ENCODE peak calls at places on chromosomes 11 and 22, in five cellular contexts. One of them, this sample, is unnamed.

GRCh38 chr11:87137711-87138110 is 100.0 kb downstream of the TMEM135 start:
- DNase-seq in K562: no peak
- DNase-seq in HepG2: no peak
- DNase-seq in GM12878: no peak
- DNase-seq in A549: no peak
- DNase-seq in this sample: no peak

GRCh38 chr11:95138448-95138847 is 48.8 kb downstream of the ENDOD1 start:
- DNase-seq in K562: no peak
- DNase-seq in HepG2: no peak
- DNase-seq in GM12878: no peak
- DNase-seq in A549: no peak
- DNase-seq in this sample: no peak

GRCh38 chr11:65434057-65434666 is 11.6 kb downstream of the NEAT1 start:
- DNase-seq in K562: no peak
- DNase-seq in HepG2: no peak
- DNase-seq in GM12878: no peak
- DNase-seq in A549: peak
- DNase-seq in this sample: no peak

GRCh38 chr22:19608114-19608494 is 83.9 kb upstream of the CLDN5 start:
- DNase-seq in K562: no peak
- DNase-seq in HepG2: no peak
- DNase-seq in GM12878: no peak
- DNase-seq in A549: no peak
- DNase-seq in this sample: no peak

GRCh38 chr11:19676508-19677379 is 35.9 kb upstream of the NAV2 start:
- DNase-seq in K562: no peak
- DNase-seq in HepG2: no peak
- DNase-seq in GM12878: no peak
- DNase-seq in A549: no peak
- DNase-seq in this sample: no peak

GRCh38 chr11:115324569-115325432 is 179.4 kb downstream of the CADM1 start:
- DNase-seq in K562: peak
- DNase-seq in HepG2: peak
- DNase-seq in GM12878: peak
- DNase-seq in A549: peak
- DNase-seq in this sample: peak

GRCh38 chr11:32333335-32333991 is 101.9 kb downstream of the WT1 start:
- DNase-seq in K562: no peak
- DNase-seq in HepG2: no peak
- DNase-seq in GM12878: no peak
- DNase-seq in A549: peak
- DNase-seq in this sample: peak

GRCh38 chr11:9753031-9753430 is 89.2 kb downstream of the SWAP70 start:
- DNase-seq in K562: no peak
- DNase-seq in HepG2: peak
- DNase-seq in GM12878: no peak
- DNase-seq in A549: no peak
- DNase-seq in this sample: no peak

GRCh38 chr11:80320226-80320625 is 879.4 kb upstream of the TENM4 start:
- DNase-seq in K562: no peak
- DNase-seq in HepG2: no peak
- DNase-seq in GM12878: no peak
- DNase-seq in A549: no peak
- DNase-seq in this sample: no peak

GRCh38 chr11:29280452-29280851 is 736.4 kb downstream of the KCNA4 start:
- DNase-seq in K562: no peak
- DNase-seq in HepG2: no peak
- DNase-seq in GM12878: no peak
- DNase-seq in A549: peak
- DNase-seq in this sample: no peak

GRCh38 chr22:44584256-44584902 is 86.3 kb upstream of the RTL6 start:
- DNase-seq in K562: no peak
- DNase-seq in HepG2: no peak
- DNase-seq in GM12878: no peak
- DNase-seq in A549: no peak
- DNase-seq in this sample: no peak

GRCh38 chr11:26677566-26677965 is 44.3 kb downstream of the SLC5A12 start:
- DNase-seq in K562: no peak
- DNase-seq in HepG2: no peak
- DNase-seq in GM12878: no peak
- DNase-seq in A549: no peak
- DNase-seq in this sample: no peak

DNA sequence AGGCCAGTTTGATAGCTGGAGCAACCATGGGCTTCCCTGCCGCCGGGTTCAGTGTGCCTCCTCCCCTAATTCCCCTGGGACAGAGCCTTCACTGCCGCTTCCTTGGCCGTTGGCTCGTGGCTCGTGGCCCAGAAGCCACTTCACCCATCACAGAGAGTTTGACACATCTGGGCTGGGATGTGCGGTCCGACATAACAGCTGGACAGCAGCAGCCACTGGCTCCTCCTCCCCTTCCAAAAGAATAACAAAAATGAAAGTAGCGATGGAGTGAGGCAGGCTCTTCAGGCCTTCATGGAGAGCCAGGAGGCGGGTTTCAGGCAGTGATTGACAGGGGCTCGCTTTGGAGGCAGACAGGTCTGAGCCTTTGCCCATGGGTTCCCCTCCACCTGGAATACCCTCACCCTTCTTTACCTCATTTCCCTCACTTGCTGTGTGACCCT is 8.2 kb downstream of the CREB3L1 start:
- DNase-seq in K562: no peak
- DNase-seq in HepG2: no peak
- DNase-seq in GM12878: no peak
- DNase-seq in A549: no peak
- DNase-seq in this sample: no peak
- TF ChIP-seq ESRRA in K562: no peak
- TF ChIP-seq ESRRA in HepG2: no peak
- TF ChIP-seq ESRRA in GM12878: no peak
- TF ChIP-seq ESRRA in A549: no peak
- TF ChIP-seq ESRRA in this sample: no peak

GRCh38 chr11:68019486-68019885 is 9.4 kb downstream of the ALDH3B1 start:
- DNase-seq in K562: no peak
- DNase-seq in HepG2: no peak
- DNase-seq in GM12878: no peak
- DNase-seq in A549: no peak
- DNase-seq in this sample: no peak

GRCh38 chr11:68018730-68019190 is 8.6 kb downstream of the ALDH3B1 start:
- DNase-seq in K562: no peak
- DNase-seq in HepG2: no peak
- DNase-seq in GM12878: no peak
- DNase-seq in A549: no peak
- DNase-seq in this sample: no peak

GRCh38 chr11:68022531-68022930 is 8.0 kb upstream of the NDUFS8 start:
- DNase-seq in K562: no peak
- DNase-seq in HepG2: no peak
- DNase-seq in GM12878: no peak
- DNase-seq in A549: no peak
- DNase-seq in this sample: no peak

GRCh38 chr11:68021167-68021787 is 9.2 kb upstream of the NDUFS8 start:
- DNase-seq in K562: no peak
- DNase-seq in HepG2: no peak
- DNase-seq in GM12878: no peak
- DNase-seq in A549: peak
- DNase-seq in this sample: peak

DNA sequence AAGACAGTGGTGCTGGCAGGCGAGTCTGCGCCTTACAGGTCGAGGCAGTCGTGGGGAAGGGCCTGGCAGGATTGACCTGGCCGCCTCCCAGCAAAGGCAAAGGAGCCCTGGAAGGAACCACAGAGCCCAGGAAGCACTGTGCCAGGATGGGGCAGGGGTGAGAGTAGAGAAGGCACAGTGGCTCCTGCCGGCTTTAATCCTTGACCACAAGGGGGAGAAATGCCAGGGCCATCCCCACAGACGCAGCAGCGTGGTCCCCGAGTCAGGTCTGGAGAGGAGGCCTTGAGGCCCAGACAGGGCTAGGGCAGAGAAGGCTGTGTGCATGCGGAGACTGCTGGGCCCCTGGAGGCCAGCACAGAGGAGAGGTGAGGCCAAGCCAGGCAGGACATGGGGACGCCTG is 9.9 kb upstream of the NDUFS8 start:
- DNase-seq in K562: no peak
- DNase-seq in HepG2: no peak
- DNase-seq in GM12878: no peak
- DNase-seq in A549: peak
- DNase-seq in this sample: peak
- TF ChIP-seq ESRRA in K562: no peak
- TF ChIP-seq ESRRA in HepG2: no peak
- TF ChIP-seq ESRRA in GM12878: no peak
- TF ChIP-seq ESRRA in A549: no peak
- TF ChIP-seq ESRRA in this sample: no peak

GRCh38 chr11:12765428-12765827 is 91.2 kb downstream of the TEAD1 start:
- DNase-seq in K562: no peak
- DNase-seq in HepG2: no peak
- DNase-seq in GM12878: no peak
- DNase-seq in A549: no peak
- DNase-seq in this sample: no peak
- TF ChIP-seq ESRRA in K562: no peak
- TF ChIP-seq ESRRA in HepG2: no peak
- TF ChIP-seq ESRRA in GM12878: no peak
- TF ChIP-seq ESRRA in A549: no peak
- TF ChIP-seq ESRRA in this sample: no peak

GRCh38 chr11:35083181-35084061 is 55.5 kb upstream of the CD44 start:
- DNase-seq in K562: no peak
- DNase-seq in HepG2: no peak
- DNase-seq in GM12878: peak
- DNase-seq in A549: peak
- DNase-seq in this sample: no peak
- TF ChIP-seq ESRRA in K562: no peak
- TF ChIP-seq ESRRA in HepG2: no peak
- TF ChIP-seq ESRRA in GM12878: no peak
- TF ChIP-seq ESRRA in A549: no peak
- TF ChIP-seq ESRRA in this sample: no peak

GRCh38 chr11:36399745-36400144 is 103.7 kb downstream of the PRR5L start:
- DNase-seq in K562: no peak
- DNase-seq in HepG2: no peak
- DNase-seq in GM12878: no peak
- DNase-seq in A549: no peak
- DNase-seq in this sample: no peak

GRCh38 chr11:36394926-36395325 is 98.8 kb downstream of the PRR5L start:
- DNase-seq in K562: no peak
- DNase-seq in HepG2: no peak
- DNase-seq in GM12878: no peak
- DNase-seq in A549: no peak
- DNase-seq in this sample: no peak

GRCh38 chr11:36399236-36399635 is 103.1 kb downstream of the PRR5L start:
- DNase-seq in K562: no peak
- DNase-seq in HepG2: no peak
- DNase-seq in GM12878: no peak
- DNase-seq in A549: no peak
- DNase-seq in this sample: no peak

GRCh38 chr11:36400768-36401455 is 104.8 kb downstream of the PRR5L start:
- DNase-seq in K562: no peak
- DNase-seq in HepG2: no peak
- DNase-seq in GM12878: no peak
- DNase-seq in A549: no peak
- DNase-seq in this sample: no peak

GRCh38 chr11:36398261-36398953 is 102.3 kb downstream of the PRR5L start:
- DNase-seq in K562: no peak
- DNase-seq in HepG2: no peak
- DNase-seq in GM12878: no peak
- DNase-seq in A549: no peak
- DNase-seq in this sample: no peak
- TF ChIP-seq ESRRA in K562: no peak
- TF ChIP-seq ESRRA in HepG2: no peak
- TF ChIP-seq ESRRA in GM12878: no peak
- TF ChIP-seq ESRRA in A549: no peak
- TF ChIP-seq ESRRA in this sample: no peak

DNA sequence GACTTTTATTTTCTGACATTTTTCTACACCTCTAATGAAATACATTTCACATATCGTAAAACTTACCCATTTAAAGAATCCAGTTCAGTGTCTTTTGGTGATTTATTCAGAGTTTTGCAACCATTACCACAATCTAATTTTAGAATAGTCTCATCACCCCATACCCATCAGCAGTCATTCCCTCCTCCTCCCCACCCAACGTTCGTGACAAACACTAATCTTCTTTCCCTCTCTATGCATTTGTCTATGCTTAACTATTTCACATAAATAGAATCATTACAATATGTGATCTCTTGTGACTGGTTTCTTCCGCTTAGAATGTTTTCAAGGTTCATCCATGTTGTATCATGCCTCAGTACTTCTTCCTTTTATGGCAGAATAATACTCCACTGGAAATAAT is 9.5 kb downstream of the TTC28 start:
- DNase-seq in K562: no peak
- DNase-seq in HepG2: no peak
- DNase-seq in GM12878: no peak
- DNase-seq in A549: no peak
- DNase-seq in this sample: no peak
- TF ChIP-seq ESRRA in K562: no peak
- TF ChIP-seq ESRRA in HepG2: no peak
- TF ChIP-seq ESRRA in GM12878: no peak
- TF ChIP-seq ESRRA in A549: no peak
- TF ChIP-seq ESRRA in this sample: no peak

GRCh38 chr11:6655020-6655789 is 404 bp downstream of the DCHS1 start:
- DNase-seq in K562: no peak
- DNase-seq in HepG2: no peak
- DNase-seq in GM12878: no peak
- DNase-seq in A549: no peak
- DNase-seq in this sample: peak

GRCh38 chr11:6656936-6657335 is 1.3 kb upstream of the DCHS1 start:
- DNase-seq in K562: no peak
- DNase-seq in HepG2: no peak
- DNase-seq in GM12878: no peak
- DNase-seq in A549: no peak
- DNase-seq in this sample: no peak

GRCh38 chr11:6657346-6657745 is 1.7 kb upstream of the DCHS1 start:
- DNase-seq in K562: no peak
- DNase-seq in HepG2: no peak
- DNase-seq in GM12878: no peak
- DNase-seq in A549: no peak
- DNase-seq in this sample: no peak

GRCh38 chr11:6656581-6656915 is 939 bp upstream of the DCHS1 start:
- DNase-seq in K562: no peak
- DNase-seq in HepG2: no peak
- DNase-seq in GM12878: no peak
- DNase-seq in A549: no peak
- DNase-seq in this sample: no peak

GRCh38 chr11:6655790-6656580 is at the start of gene DCHS1:
- DNase-seq in K562: peak
- DNase-seq in HepG2: no peak
- DNase-seq in GM12878: no peak
- DNase-seq in A549: no peak
- DNase-seq in this sample: peak
- TF ChIP-seq ESRRA in K562: no peak
- TF ChIP-seq ESRRA in HepG2: no peak
- TF ChIP-seq ESRRA in GM12878: no peak
- TF ChIP-seq ESRRA in A549: no peak
- TF ChIP-seq ESRRA in this sample: no peak

This sample was measured in WTC11.